ENCODE peak calls at places on chromosomes 4 and X, in four cellular contexts. D is EL, U is GDM1, W is SW 1271. K is an unnamed sample.

GRCh38 chr4:25506032-25506571 is 129.0 kb downstream of the ANAPC4 start:
- DNase-seq in D (no peak), U (no peak), W (no peak), K (no peak)

GRCh38 chrX:39398973-39399268 is 597.7 kb downstream of the MID1IP1 start:
- DNase-seq in D (no peak), U (no peak), W (no peak), K (no peak)

GRCh38 chr4:61246003-61246402 is 45.9 kb downstream of the ADGRL3 start:
- DNase-seq in D (no peak), U (no peak), W (no peak), K (no peak)

GRCh38 chr4:84484274-84484673 is 14.8 kb downstream of the NKX6-1 start:
- DNase-seq in D (no peak), U (no peak), W (no peak), K (no peak)

GRCh38 chr4:82524570-82525152 is 37.1 kb downstream of the TMEM150C start:
- DNase-seq in D (no peak), U (no peak), W (no peak), K (no peak)

GRCh38 chr4:37601527-37601926 is 84.6 kb downstream of the RELL1 start:
- DNase-seq in D (peak; percentile 57), U (no peak), W (no peak), K (peak; percentile 25)

GRCh38 chrX:124497386-124497785 is 151.0 kb downstream of the SH2D1A start:
- DNase-seq in D (no peak), U (no peak), W (no peak), K (no peak)

GRCh38 chr4:52718123-52718522 is 33.1 kb downstream of the ERVMER34-1 start:
- DNase-seq in D (peak; percentile 42), U (no peak), W (no peak), K (no peak)

GRCh38 chr4:83219991-83220360 is 64.6 kb downstream of the COQ2 start:
- DNase-seq in D (no peak), U (no peak), W (no peak), K (no peak)

GRCh38 chr4:151331276-151332042 is 6.1 kb upstream of the SH3D19 start:
- DNase-seq in D (peak; percentile 15), U (no peak), W (no peak), K (no peak)

GRCh38 chr4:36208884-36209473 is 35.3 kb downstream of the ARAP2 start:
- DNase-seq in D (no peak), U (no peak), W (no peak), K (no peak)

GRCh38 chr4:88188738-88189417 is 30.4 kb upstream of the ABCG2 start:
- DNase-seq in D (no peak), U (no peak), W (no peak), K (no peak)

GRCh38 chrX:10939384-10939783 is 171.7 kb upstream of the HCCS start:
- DNase-seq in D (peak; percentile 51), U (no peak), W (no peak), K (no peak)

GRCh38 chr4:155512812-155513211 is 136.0 kb upstream of the MAP9 start:
- DNase-seq in D (no peak), U (no peak), W (no peak), K (no peak)

GRCh38 chrX:72020788-72021187 is 110.1 kb downstream of the NHSL2 start:
- DNase-seq in D (no peak), U (no peak), W (no peak), K (no peak)

GRCh38 chr4:73650255-73650654 is 30.0 kb upstream of the RASSF6 start:
- DNase-seq in D (no peak), U (no peak), W (no peak), K (no peak)